ENCODE peak calls at places on chromosome 21, in seven cellular contexts. J, I, A, C, H, U and M are unnamed samples.

GRCh38 chr21:28742527-28742926 is 250.2 kb downstream of the LTN1 start:
- DNase-seq in H (peak), I (no peak), C (no peak), A (peak), J (no peak), U (no peak), M (no peak)

GRCh38 chr21:36381841-36382589 is 3.2 kb upstream of the CHAF1B start:
- DNase-seq in I (no peak), C (no peak), J (no peak), H (peak), U (no peak), A (peak), M (no peak)

GRCh38 chr21:24514081-24514733 is 1093.1 kb downstream of the MRPL39 start:
- DNase-seq in J (no peak), U (peak), A (no peak), I (no peak), H (peak), C (no peak), M (no peak)

GRCh38 chr21:16968436-16968835 is 544.4 kb upstream of the CXADR start:
- DNase-seq in J (no peak), I (no peak), C (no peak), H (no peak), U (no peak), A (peak), M (no peak)

GRCh38 chr21:40141621-40142020 is 274.4 kb downstream of the PCP4 start:
- DNase-seq in C (no peak), U (no peak), I (no peak), H (no peak), A (no peak), J (no peak), M (no peak)

GRCh38 chr21:37219766-37220432 is 47.2 kb downstream of the VPS26C start:
- DNase-seq in U (peak), J (no peak), H (no peak), I (no peak), A (no peak), C (peak), M (no peak)

GRCh38 chr21:30232011-30232410 is 16.1 kb upstream of the CLDN8 start:
- DNase-seq in U (no peak), I (no peak), H (no peak), J (no peak), C (no peak), A (no peak), M (no peak)

GRCh38 chr21:36209626-36210171 is 53.1 kb downstream of the DOP1B start:
- DNase-seq in C (peak), H (peak), A (peak), J (no peak), U (peak), I (no peak), M (no peak)

GRCh38 chr21:27300770-27301169 is 333.9 kb upstream of the ADAMTS5 start:
- DNase-seq in I (no peak), J (no peak), C (no peak), H (peak), U (no peak), A (no peak), M (no peak)

GRCh38 chr21:15084668-15085067 is 19.9 kb upstream of the NRIP1 start:
- DNase-seq in J (no peak), U (no peak), C (no peak), H (no peak), A (no peak), I (no peak), M (no peak)

GRCh38 chr21:43301424-43302355 is 125.2 kb downstream of the SIK1 start:
- DNase-seq in I (no peak), U (no peak), A (no peak), C (no peak), H (no peak), J (peak), M (no peak)

GRCh38 chr21:43016728-43017127 is 42.4 kb downstream of the PKNOX1 start:
- DNase-seq in C (no peak), U (no peak), A (no peak), H (no peak), I (no peak), J (no peak), M (no peak)

GRCh38 chr21:32315511-32316362 is 17.1 kb downstream of the MRAP start:
- DNase-seq in C (peak), H (no peak), J (no peak), A (peak), I (no peak), U (no peak), M (no peak)
- H3K4me3 ChIP-seq in C (no peak), H (no peak), J (no peak), A (no peak), I (no peak), U (no peak), M (no peak)

GRCh38 chr21:41567901-41568510 is 60.0 kb upstream of the TMPRSS2 start:
- DNase-seq in C (no peak), J (no peak), U (no peak), I (no peak), A (no peak), H (no peak), M (no peak)

GRCh38 chr21:41565550-41565949 is 57.6 kb upstream of the TMPRSS2 start:
- DNase-seq in A (no peak), H (no peak), C (no peak), I (no peak), U (no peak), J (no peak), M (no peak)

GRCh38 chr21:41568606-41569385 is 60.8 kb upstream of the TMPRSS2 start:
- DNase-seq in H (no peak), A (no peak), J (no peak), I (no peak), C (no peak), U (no peak), M (no peak)

GRCh38 chr21:41564871-41565281 is 56.9 kb upstream of the TMPRSS2 start:
- DNase-seq in U (peak), C (no peak), I (no peak), J (no peak), A (peak), H (no peak), M (no peak)

GRCh38 chr21:41566500-41567014 is 58.6 kb upstream of the TMPRSS2 start:
- DNase-seq in I (no peak), C (no peak), U (no peak), A (no peak), H (no peak), J (no peak), M (peak)
- TF ChIP-seq POLR2A in I (no peak), C (no peak), U (no peak), A (no peak), H (no peak), J (no peak), M (no peak)

GRCh38 chr21:41847066-41847804 is 31.9 kb downstream of the PRDM15 start:
- DNase-seq in H (peak), J (peak), C (no peak), U (no peak), A (no peak), I (no peak), M (no peak)
- TF ChIP-seq CTCF in H (peak), J (no peak), C (no peak), U (no peak), A (no peak), I (no peak), M (no peak)

DNA sequence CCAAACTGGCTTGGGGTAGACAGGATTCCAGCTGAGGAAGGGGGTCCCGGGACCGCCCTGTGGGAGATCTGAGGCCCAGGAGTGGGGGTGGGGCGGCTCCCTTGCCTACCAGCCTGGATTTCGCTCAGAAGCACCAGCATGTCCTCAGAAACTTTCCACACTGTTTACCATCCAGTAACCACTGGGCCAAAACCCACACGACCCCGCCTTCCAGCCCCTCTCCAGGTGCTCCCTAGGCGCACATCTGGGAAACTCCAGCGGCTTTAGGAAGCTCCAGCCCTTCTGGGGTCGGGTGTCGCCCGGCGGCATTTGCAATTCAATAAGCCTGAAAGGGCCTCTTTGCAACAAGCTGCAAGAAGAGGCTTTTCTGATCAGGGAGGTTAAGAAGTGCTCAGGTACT is 4.6 kb downstream of the RIPK4 start:
- DNase-seq in I (no peak), A (no peak), C (no peak), U (no peak), J (no peak), H (no peak), M (no peak)
- H3K4me3 ChIP-seq in I (no peak), A (no peak), C (no peak), U (no peak), J (peak), H (no peak), M (no peak)

GRCh38 chr21:34888569-34889286 is 160.4 kb downstream of the RUNX1 start:
- DNase-seq in J (peak), I (peak), H (peak), C (peak), U (peak), A (peak), M (peak)
- TF ChIP-seq POLR2A in J (peak), I (peak), H (peak), C (peak), U (peak), A (peak), M (no peak)

GRCh38 chr21:31609081-31609480 is 50.4 kb upstream of the SOD1 start:
- DNase-seq in A (no peak), H (no peak), I (no peak), U (peak), C (no peak), J (no peak), M (no peak)
- TF ChIP-seq CTCF in A (no peak), H (no peak), I (no peak), U (peak), C (no peak), J (no peak), M (no peak)

GRCh38 chr21:44425307-44425894 is 29.9 kb upstream of the LRRC3 start:
- DNase-seq in I (peak), H (no peak), J (peak), C (no peak), A (no peak), U (no peak), M (no peak)

GRCh38 chr21:44423941-44424607 is 31.2 kb upstream of the LRRC3 start:
- DNase-seq in I (peak), H (no peak), U (no peak), C (no peak), J (peak), A (no peak), M (no peak)

GRCh38 chr21:44423312-44423821 is 31.9 kb upstream of the LRRC3 start:
- DNase-seq in C (no peak), A (no peak), H (no peak), J (peak), U (no peak), I (peak), M (no peak)

GRCh38 chr21:44425895-44426662 is 29.2 kb upstream of the LRRC3 start:
- DNase-seq in H (no peak), U (no peak), J (peak), C (no peak), A (no peak), I (peak), M (no peak)

DNA sequence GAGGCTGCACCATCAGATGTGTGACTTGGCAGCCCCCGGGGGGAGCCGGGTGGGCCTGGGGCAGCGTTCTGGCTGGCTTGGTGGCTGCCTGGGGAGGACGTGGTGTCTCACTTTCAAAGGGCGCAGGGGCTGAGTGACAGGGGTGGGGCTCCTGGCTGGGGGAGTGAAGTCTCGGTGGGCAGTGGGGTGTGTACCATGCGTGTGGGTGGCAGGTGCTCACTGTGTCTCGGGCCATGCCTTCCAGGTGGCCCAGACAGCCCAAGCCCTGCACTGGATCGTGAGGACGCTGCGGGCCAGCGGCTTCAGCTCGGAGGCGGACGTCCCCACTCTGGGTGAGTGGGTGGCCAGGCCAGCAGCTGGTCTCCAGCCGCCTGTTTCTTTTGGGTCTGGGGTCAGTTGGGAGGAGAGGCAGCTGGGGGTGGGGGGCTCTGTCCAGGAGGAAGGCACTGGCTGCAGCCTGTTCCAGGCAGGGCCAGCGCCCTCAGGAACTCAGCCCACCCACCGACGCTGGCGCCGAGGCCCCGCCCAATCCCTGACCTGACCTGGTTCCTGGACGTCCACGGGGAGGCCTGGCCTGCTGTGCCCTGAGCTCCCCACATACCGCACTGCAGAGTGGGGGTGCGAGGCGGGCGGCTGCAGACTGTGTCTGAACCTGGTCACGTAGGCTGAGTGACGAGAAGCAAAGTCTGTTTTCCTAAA is 30.6 kb upstream of the LRRC3 start:
- DNase-seq in U (no peak), A (no peak), I (peak), J (peak), H (no peak), C (no peak), M (no peak)
- H3K4me3 ChIP-seq in U (no peak), A (no peak), I (no peak), J (peak), H (no peak), C (no peak), M (no peak)

GRCh38 chr21:46454634-46455390 is 3.9 kb upstream of the DIP2A start:
- DNase-seq in H (no peak), U (peak), C (peak), J (no peak), I (no peak), A (peak), M (no peak)

GRCh38 chr21:46456750-46457149 is 1.9 kb upstream of the DIP2A start:
- DNase-seq in H (no peak), C (no peak), I (no peak), U (no peak), J (no peak), A (no peak), M (no peak)

GRCh38 chr21:46457801-46458314 is 833 bp upstream of the DIP2A start:
- DNase-seq in U (peak), A (peak), J (no peak), I (no peak), C (peak), H (peak), M (no peak)

GRCh38 chr21:46454142-46454541 is 4.5 kb upstream of the DIP2A start:
- DNase-seq in U (no peak), A (no peak), I (no peak), J (no peak), C (no peak), H (peak), M (no peak)

DNA sequence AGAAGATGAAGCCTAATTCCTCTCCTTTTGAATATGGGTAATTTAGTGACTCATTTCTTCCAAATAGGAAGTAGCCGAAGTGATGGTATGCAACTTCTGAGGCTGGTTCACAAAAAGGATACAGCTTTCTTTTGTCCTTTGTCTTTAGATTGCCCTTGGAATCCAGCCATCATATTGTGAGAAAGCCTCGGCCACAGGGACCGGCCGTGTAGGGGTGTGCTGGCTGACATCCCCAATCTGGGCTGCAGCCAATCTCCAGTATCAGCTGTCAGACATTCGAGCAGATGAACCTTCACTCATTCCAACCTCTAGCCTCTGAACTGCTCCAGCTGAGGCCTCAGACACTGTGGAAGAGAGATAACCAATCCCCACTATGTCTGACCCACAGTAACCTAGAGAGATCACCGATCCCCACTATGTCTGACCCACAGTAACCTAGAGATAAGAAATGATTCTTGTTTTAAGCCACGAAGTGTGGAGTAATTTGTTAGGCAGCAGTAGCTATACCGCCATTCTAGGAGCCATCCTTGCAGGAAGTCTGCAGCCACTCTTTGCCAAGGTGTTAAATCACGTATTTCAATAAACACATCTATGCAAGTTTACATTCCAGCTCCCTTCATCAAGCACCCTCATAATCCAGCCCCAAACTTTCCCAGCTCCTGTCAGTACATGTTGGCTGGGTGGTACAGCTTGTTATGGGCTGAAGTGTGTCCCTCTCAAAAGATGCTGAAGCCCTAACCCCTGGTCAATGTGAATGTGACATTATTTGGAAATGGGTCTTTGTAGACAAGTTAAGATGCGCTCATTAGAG is 2.9 kb upstream of the DIP2A start:
- DNase-seq in J (no peak), U (no peak), C (peak), I (no peak), H (peak), A (peak), M (no peak)
- TF ChIP-seq POLR2A in J (no peak), U (no peak), C (no peak), I (no peak), H (no peak), A (no peak), M (no peak)